ENCODE peak calls at places on chromosomes 1 and 21, in ten cellular contexts. X is stimulated activated CD4-positive, alpha-beta T cell treated with anti-CD3 and anti-CD28 coated beads, Interleukin-2, amount 100 ng/mL, for 24 hours; N is effector memory CD4-positive, alpha-beta T cell; E is RPMI7951; K is kidney glomerular epithelial cell; A is NT2/D1; B is HT1080; D is CD4-positive, CD25-positive, alpha-beta regulatory T cell; L is heart right ventricle; P is NCI-H1092. R is an unnamed sample.

GRCh38 chr1:207672525-207673130 is 27.7 kb downstream of the CR1L start:
- DNase-seq in X (peak), N (no peak), E (peak), K (peak), A (peak), B (no peak), D (peak), L (no peak), P (peak), R (peak)

GRCh38 chr1:206909167-206909882 is 12.1 kb downstream of the IL24 start:
- DNase-seq in X (peak), N (peak), E (no peak), K (peak), A (no peak), B (no peak), D (no peak), L (peak), P (peak), R (no peak)

GRCh38 chr1:156492591-156493080 is 7.9 kb downstream of the MEF2D start:
- DNase-seq in X (no peak), N (no peak), E (no peak), K (no peak), A (no peak), B (no peak), D (no peak), L (no peak), P (no peak), R (no peak)

GRCh38 chr1:15919316-15919715 is 56.6 kb downstream of the ZBTB17 start:
- DNase-seq in X (peak), N (no peak), E (peak), K (peak), A (no peak), B (peak), D (peak), L (no peak), P (no peak), R (no peak)

GRCh38 chr1:175820456-175820855 is 77.1 kb upstream of the TNR start:
- DNase-seq in X (no peak), N (no peak), E (no peak), K (no peak), A (no peak), B (no peak), D (no peak), L (no peak), P (no peak), R (no peak)

GRCh38 chr1:96845464-96845863 is 123.9 kb downstream of the PTBP2 start:
- DNase-seq in X (peak), N (no peak), E (peak), K (no peak), A (peak), B (peak), D (peak), L (no peak), P (no peak), R (peak)

GRCh38 chr1:18941221-18942141 is 15.0 kb downstream of the IFFO2 start:
- DNase-seq in X (no peak), N (no peak), E (peak), K (no peak), A (no peak), B (peak), D (no peak), L (peak), P (no peak), R (no peak)

GRCh38 chr21:38985423-38986378 is 180.0 kb downstream of the ETS2 start:
- DNase-seq in X (peak), N (no peak), E (peak), K (peak), A (no peak), B (no peak), D (peak), L (peak), P (peak), R (no peak)

GRCh38 chr1:84724128-84724860 is 34.0 kb upstream of the SSX2IP start:
- DNase-seq in X (peak), N (peak), E (no peak), K (no peak), A (no peak), B (no peak), D (peak), L (no peak), P (no peak), R (peak)

GRCh38 chr1:38265293-38266196 is 219.0 kb upstream of the POU3F1 start:
- DNase-seq in X (no peak), N (no peak), E (peak), K (no peak), A (no peak), B (no peak), D (no peak), L (no peak), P (no peak), R (no peak)

GRCh38 chr1:28571911-28572310 is 19.0 kb downstream of the TRNAU1AP start:
- DNase-seq in X (no peak), N (no peak), E (no peak), K (no peak), A (no peak), B (no peak), D (no peak), L (no peak), P (no peak), R (no peak)

GRCh38 chr1:204348722-204349121 is 11.0 kb downstream of the PLEKHA6 start:
- DNase-seq in X (no peak), N (no peak), E (peak), K (peak), A (no peak), B (no peak), D (no peak), L (peak), P (no peak), R (no peak)

GRCh38 chr1:218409946-218410510 is 64.9 kb downstream of the TGFB2 start:
- DNase-seq in X (no peak), N (no peak), E (peak), K (no peak), A (no peak), B (peak), D (no peak), L (no peak), P (no peak), R (no peak)

GRCh38 chr1:53732912-53733317 is 6.0 kb downstream of the GLIS1 start:
- DNase-seq in X (no peak), N (no peak), E (peak), K (peak), A (no peak), B (peak), D (no peak), L (no peak), P (no peak), R (no peak)

GRCh38 chr1:181100015-181100905 is 11.8 kb downstream of the IER5 start:
- DNase-seq in X (peak), N (no peak), E (no peak), K (no peak), A (no peak), B (no peak), D (peak), L (no peak), P (no peak), R (no peak)

GRCh38 chr1:55051169-55051568 is 11.8 kb downstream of the PCSK9 start:
- DNase-seq in X (no peak), N (no peak), E (no peak), K (no peak), A (no peak), B (no peak), D (no peak), L (no peak), P (no peak), R (no peak)

GRCh38 chr1:224052767-224053166 is 61.1 kb upstream of the FBXO28 start:
- DNase-seq in X (no peak), N (no peak), E (peak), K (no peak), A (no peak), B (peak), D (no peak), L (no peak), P (no peak), R (no peak)

GRCh38 chr21:31908106-31909031 is 35.5 kb downstream of the HUNK start:
- DNase-seq in X (no peak), N (no peak), E (no peak), K (peak), A (no peak), B (no peak), D (no peak), L (no peak), P (no peak), R (peak)

GRCh38 chr1:28199328-28200233 is 23.1 kb upstream of the PTAFR start:
- DNase-seq in X (peak), N (peak), E (no peak), K (no peak), A (no peak), B (no peak), D (peak), L (no peak), P (no peak), R (no peak)

GRCh38 chr1:27111771-27112573 is 43.0 kb downstream of the SLC9A1 start:
- DNase-seq in X (peak), N (peak), E (peak), K (peak), A (peak), B (peak), D (peak), L (peak), P (no peak), R (no peak)

GRCh38 chr1:192707978-192708547 is 72.1 kb downstream of the RGS13 start:
- DNase-seq in X (no peak), N (no peak), E (no peak), K (no peak), A (no peak), B (no peak), D (no peak), L (no peak), P (no peak), R (no peak)

GRCh38 chr1:199808110-199808870 is 219.2 kb upstream of the NR5A2 start:
- DNase-seq in X (no peak), N (no peak), E (peak), K (no peak), A (no peak), B (no peak), D (no peak), L (no peak), P (no peak), R (no peak)

GRCh38 chr1:42328916-42329496 is 6.0 kb downstream of the FOXJ3 start:
- DNase-seq in X (no peak), N (no peak), E (no peak), K (no peak), A (no peak), B (no peak), D (no peak), L (no peak), P (no peak), R (no peak)

GRCh38 chr1:85934531-85934930 is 222.0 kb downstream of the COL24A1 start:
- DNase-seq in X (no peak), N (no peak), E (no peak), K (no peak), A (no peak), B (no peak), D (no peak), L (no peak), P (no peak), R (no peak)

R was measured in iPS DF 19.7.